ENCODE peak calls at places on chromosome 9, in ten cellular contexts. One of them, this sample, is unnamed.

GRCh38 chr9:127927457-127928231 is 2.9 kb downstream of the PIP5KL1 start:
- DNase-seq in NCI-H2029: peak; percentile 44
- DNase-seq in stimulated activated naive CD8-positive, alpha-beta T cell treated with anti-CD3 and anti-CD28 coated beads, Interleukin-15, Interleukin-2, amounts not matched to agents 100 U/mL and 50 U/mL, for 24 hours: peak; percentile 72
- DNase-seq in AG08396: no peak
- DNase-seq in spleen: no peak
- DNase-seq in kidney epithelial cell: no peak
- DNase-seq in EL: no peak
- DNase-seq in stimulated activated CD8-positive, alpha-beta memory T cell treated with anti-CD3 and anti-CD28 coated beads, Interleukin-2, amount 100 ng/mL, for 1 hour: peak; percentile 66
- DNase-seq in mucosa of gallbladder: peak; percentile 64
- DNase-seq in ACHN: no peak
- DNase-seq in this sample: no peak

GRCh38 chr9:105193560-105193959 is 50.9 kb upstream of the SLC44A1 start:
- DNase-seq in spleen: no peak
- DNase-seq in stimulated activated CD8-positive, alpha-beta memory T cell treated with anti-CD3 and anti-CD28 coated beads, Interleukin-2, amount 100 ng/mL, for 1 hour: no peak
- DNase-seq in NCI-H2029: no peak
- DNase-seq in AG08396: no peak
- DNase-seq in stimulated activated naive CD8-positive, alpha-beta T cell treated with anti-CD3 and anti-CD28 coated beads, Interleukin-15, Interleukin-2, amounts not matched to agents 100 U/mL and 50 U/mL, for 24 hours: no peak
- DNase-seq in EL: no peak
- DNase-seq in kidney epithelial cell: no peak
- DNase-seq in ACHN: no peak
- DNase-seq in mucosa of gallbladder: no peak
- DNase-seq in this sample: no peak

GRCh38 chr9:10614201-10614870 is 1.5 kb upstream of the PTPRD start:
- DNase-seq in NCI-H2029: no peak
- DNase-seq in mucosa of gallbladder: no peak
- DNase-seq in stimulated activated naive CD8-positive, alpha-beta T cell treated with anti-CD3 and anti-CD28 coated beads, Interleukin-15, Interleukin-2, amounts not matched to agents 100 U/mL and 50 U/mL, for 24 hours: no peak
- DNase-seq in kidney epithelial cell: no peak
- DNase-seq in EL: no peak
- DNase-seq in stimulated activated CD8-positive, alpha-beta memory T cell treated with anti-CD3 and anti-CD28 coated beads, Interleukin-2, amount 100 ng/mL, for 1 hour: no peak
- DNase-seq in AG08396: no peak
- DNase-seq in ACHN: no peak
- DNase-seq in spleen: no peak
- DNase-seq in this sample: no peak

GRCh38 chr9:132250324-132251262 is 88.7 kb downstream of the NTNG2 start:
- DNase-seq in spleen: no peak
- DNase-seq in stimulated activated naive CD8-positive, alpha-beta T cell treated with anti-CD3 and anti-CD28 coated beads, Interleukin-15, Interleukin-2, amounts not matched to agents 100 U/mL and 50 U/mL, for 24 hours: no peak
- DNase-seq in ACHN: no peak
- DNase-seq in NCI-H2029: no peak
- DNase-seq in kidney epithelial cell: no peak
- DNase-seq in stimulated activated CD8-positive, alpha-beta memory T cell treated with anti-CD3 and anti-CD28 coated beads, Interleukin-2, amount 100 ng/mL, for 1 hour: no peak
- DNase-seq in mucosa of gallbladder: no peak
- DNase-seq in AG08396: no peak
- DNase-seq in EL: no peak
- DNase-seq in this sample: no peak

GRCh38 chr9:12961276-12961809 is 186.5 kb downstream of the LURAP1L start:
- DNase-seq in stimulated activated naive CD8-positive, alpha-beta T cell treated with anti-CD3 and anti-CD28 coated beads, Interleukin-15, Interleukin-2, amounts not matched to agents 100 U/mL and 50 U/mL, for 24 hours: no peak
- DNase-seq in ACHN: no peak
- DNase-seq in kidney epithelial cell: no peak
- DNase-seq in NCI-H2029: no peak
- DNase-seq in spleen: no peak
- DNase-seq in AG08396: no peak
- DNase-seq in mucosa of gallbladder: no peak
- DNase-seq in EL: peak; percentile 4
- DNase-seq in stimulated activated CD8-positive, alpha-beta memory T cell treated with anti-CD3 and anti-CD28 coated beads, Interleukin-2, amount 100 ng/mL, for 1 hour: no peak
- DNase-seq in this sample: no peak

GRCh38 chr9:133440884-133441283 is 18.7 kb downstream of the ADAMTS13 start:
- DNase-seq in AG08396: no peak
- DNase-seq in stimulated activated naive CD8-positive, alpha-beta T cell treated with anti-CD3 and anti-CD28 coated beads, Interleukin-15, Interleukin-2, amounts not matched to agents 100 U/mL and 50 U/mL, for 24 hours: no peak
- DNase-seq in ACHN: no peak
- DNase-seq in spleen: peak; percentile 87
- DNase-seq in EL: no peak
- DNase-seq in NCI-H2029: no peak
- DNase-seq in kidney epithelial cell: no peak
- DNase-seq in mucosa of gallbladder: no peak
- DNase-seq in stimulated activated CD8-positive, alpha-beta memory T cell treated with anti-CD3 and anti-CD28 coated beads, Interleukin-2, amount 100 ng/mL, for 1 hour: no peak
- DNase-seq in this sample: no peak

GRCh38 chr9:130172858-130173461 is 756 bp downstream of the NCS1 start:
- DNase-seq in kidney epithelial cell: no peak
- DNase-seq in AG08396: peak; percentile 76
- DNase-seq in stimulated activated naive CD8-positive, alpha-beta T cell treated with anti-CD3 and anti-CD28 coated beads, Interleukin-15, Interleukin-2, amounts not matched to agents 100 U/mL and 50 U/mL, for 24 hours: peak; percentile 65
- DNase-seq in spleen: no peak
- DNase-seq in NCI-H2029: no peak
- DNase-seq in EL: peak; percentile 37
- DNase-seq in ACHN: peak; percentile 36
- DNase-seq in stimulated activated CD8-positive, alpha-beta memory T cell treated with anti-CD3 and anti-CD28 coated beads, Interleukin-2, amount 100 ng/mL, for 1 hour: peak; percentile 11
- DNase-seq in mucosa of gallbladder: no peak
- DNase-seq in this sample: peak; percentile 32

GRCh38 chr9:88722753-88723152 is 187.8 kb downstream of the NXNL2 start:
- DNase-seq in NCI-H2029: no peak
- DNase-seq in ACHN: peak; percentile 2
- DNase-seq in stimulated activated naive CD8-positive, alpha-beta T cell treated with anti-CD3 and anti-CD28 coated beads, Interleukin-15, Interleukin-2, amounts not matched to agents 100 U/mL and 50 U/mL, for 24 hours: no peak
- DNase-seq in mucosa of gallbladder: no peak
- DNase-seq in EL: peak; percentile 44
- DNase-seq in AG08396: no peak
- DNase-seq in kidney epithelial cell: no peak
- DNase-seq in stimulated activated CD8-positive, alpha-beta memory T cell treated with anti-CD3 and anti-CD28 coated beads, Interleukin-2, amount 100 ng/mL, for 1 hour: no peak
- DNase-seq in spleen: no peak
- DNase-seq in this sample: no peak

GRCh38 chr9:78663367-78663766 is 366.4 kb downstream of the PSAT1 start:
- DNase-seq in mucosa of gallbladder: no peak
- DNase-seq in stimulated activated naive CD8-positive, alpha-beta T cell treated with anti-CD3 and anti-CD28 coated beads, Interleukin-15, Interleukin-2, amounts not matched to agents 100 U/mL and 50 U/mL, for 24 hours: no peak
- DNase-seq in AG08396: no peak
- DNase-seq in kidney epithelial cell: no peak
- DNase-seq in EL: no peak
- DNase-seq in ACHN: no peak
- DNase-seq in NCI-H2029: no peak
- DNase-seq in spleen: no peak
- DNase-seq in stimulated activated CD8-positive, alpha-beta memory T cell treated with anti-CD3 and anti-CD28 coated beads, Interleukin-2, amount 100 ng/mL, for 1 hour: no peak
- DNase-seq in this sample: no peak

GRCh38 chr9:124774131-124774978 is 2.6 kb upstream of the OLFML2A start:
- DNase-seq in AG08396: peak; percentile 86
- DNase-seq in EL: peak; percentile 75
- DNase-seq in spleen: peak; percentile 93
- DNase-seq in kidney epithelial cell: no peak
- DNase-seq in NCI-H2029: peak; percentile 42
- DNase-seq in mucosa of gallbladder: peak; percentile 85
- DNase-seq in ACHN: peak; percentile 70
- DNase-seq in stimulated activated naive CD8-positive, alpha-beta T cell treated with anti-CD3 and anti-CD28 coated beads, Interleukin-15, Interleukin-2, amounts not matched to agents 100 U/mL and 50 U/mL, for 24 hours: peak; percentile 89
- DNase-seq in stimulated activated CD8-positive, alpha-beta memory T cell treated with anti-CD3 and anti-CD28 coated beads, Interleukin-2, amount 100 ng/mL, for 1 hour: peak; percentile 61
- DNase-seq in this sample: peak; percentile 63

GRCh38 chr9:69678843-69679538 is 6.8 kb upstream of the APBA1 start:
- DNase-seq in stimulated activated CD8-positive, alpha-beta memory T cell treated with anti-CD3 and anti-CD28 coated beads, Interleukin-2, amount 100 ng/mL, for 1 hour: no peak
- DNase-seq in AG08396: no peak
- DNase-seq in mucosa of gallbladder: no peak
- DNase-seq in kidney epithelial cell: no peak
- DNase-seq in EL: peak; percentile 17
- DNase-seq in stimulated activated naive CD8-positive, alpha-beta T cell treated with anti-CD3 and anti-CD28 coated beads, Interleukin-15, Interleukin-2, amounts not matched to agents 100 U/mL and 50 U/mL, for 24 hours: no peak
- DNase-seq in ACHN: no peak
- DNase-seq in NCI-H2029: no peak
- DNase-seq in spleen: no peak
- DNase-seq in this sample: no peak

GRCh38 chr9:121278535-121279169 is 10.7 kb downstream of the GSN start:
- DNase-seq in stimulated activated CD8-positive, alpha-beta memory T cell treated with anti-CD3 and anti-CD28 coated beads, Interleukin-2, amount 100 ng/mL, for 1 hour: no peak
- DNase-seq in spleen: no peak
- DNase-seq in EL: peak; percentile 99
- DNase-seq in mucosa of gallbladder: peak; percentile 80
- DNase-seq in ACHN: peak; percentile 71
- DNase-seq in AG08396: peak; percentile 79
- DNase-seq in kidney epithelial cell: peak; percentile 89
- DNase-seq in stimulated activated naive CD8-positive, alpha-beta T cell treated with anti-CD3 and anti-CD28 coated beads, Interleukin-15, Interleukin-2, amounts not matched to agents 100 U/mL and 50 U/mL, for 24 hours: peak; percentile 51
- DNase-seq in NCI-H2029: peak; percentile 64
- DNase-seq in this sample: peak; percentile 53

GRCh38 chr9:93307468-93308157 is 123.7 kb downstream of the WNK2 start:
- DNase-seq in stimulated activated CD8-positive, alpha-beta memory T cell treated with anti-CD3 and anti-CD28 coated beads, Interleukin-2, amount 100 ng/mL, for 1 hour: no peak
- DNase-seq in NCI-H2029: no peak
- DNase-seq in spleen: peak; percentile 54
- DNase-seq in AG08396: no peak
- DNase-seq in ACHN: no peak
- DNase-seq in mucosa of gallbladder: no peak
- DNase-seq in EL: no peak
- DNase-seq in kidney epithelial cell: no peak
- DNase-seq in stimulated activated naive CD8-positive, alpha-beta T cell treated with anti-CD3 and anti-CD28 coated beads, Interleukin-15, Interleukin-2, amounts not matched to agents 100 U/mL and 50 U/mL, for 24 hours: no peak
- DNase-seq in this sample: no peak

GRCh38 chr9:129435272-129435671 is 185.6 kb downstream of the C9orf50 start:
- DNase-seq in kidney epithelial cell: no peak
- DNase-seq in NCI-H2029: no peak
- DNase-seq in stimulated activated naive CD8-positive, alpha-beta T cell treated with anti-CD3 and anti-CD28 coated beads, Interleukin-15, Interleukin-2, amounts not matched to agents 100 U/mL and 50 U/mL, for 24 hours: no peak
- DNase-seq in EL: no peak
- DNase-seq in stimulated activated CD8-positive, alpha-beta memory T cell treated with anti-CD3 and anti-CD28 coated beads, Interleukin-2, amount 100 ng/mL, for 1 hour: no peak
- DNase-seq in spleen: no peak
- DNase-seq in ACHN: no peak
- DNase-seq in AG08396: no peak
- DNase-seq in mucosa of gallbladder: no peak
- DNase-seq in this sample: no peak

GRCh38 chr9:86614871-86615849 is 260.9 kb upstream of the TUT7 start:
- DNase-seq in NCI-H2029: no peak
- DNase-seq in AG08396: peak; percentile 40
- DNase-seq in EL: peak; percentile 58
- DNase-seq in spleen: no peak
- DNase-seq in kidney epithelial cell: no peak
- DNase-seq in stimulated activated naive CD8-positive, alpha-beta T cell treated with anti-CD3 and anti-CD28 coated beads, Interleukin-15, Interleukin-2, amounts not matched to agents 100 U/mL and 50 U/mL, for 24 hours: peak; percentile 4
- DNase-seq in mucosa of gallbladder: no peak
- DNase-seq in ACHN: peak; percentile 21
- DNase-seq in stimulated activated CD8-positive, alpha-beta memory T cell treated with anti-CD3 and anti-CD28 coated beads, Interleukin-2, amount 100 ng/mL, for 1 hour: no peak
- DNase-seq in this sample: no peak

GRCh38 chr9:124326378-124326777 is 68.6 kb downstream of the NEK6 start:
- DNase-seq in spleen: no peak
- DNase-seq in mucosa of gallbladder: no peak
- DNase-seq in stimulated activated naive CD8-positive, alpha-beta T cell treated with anti-CD3 and anti-CD28 coated beads, Interleukin-15, Interleukin-2, amounts not matched to agents 100 U/mL and 50 U/mL, for 24 hours: no peak
- DNase-seq in EL: no peak
- DNase-seq in kidney epithelial cell: no peak
- DNase-seq in ACHN: no peak
- DNase-seq in AG08396: no peak
- DNase-seq in stimulated activated CD8-positive, alpha-beta memory T cell treated with anti-CD3 and anti-CD28 coated beads, Interleukin-2, amount 100 ng/mL, for 1 hour: no peak
- DNase-seq in NCI-H2029: no peak
- DNase-seq in this sample: no peak

GRCh38 chr9:123876750-123877149 is 53.2 kb downstream of the DENND1A start:
- DNase-seq in spleen: no peak
- DNase-seq in stimulated activated naive CD8-positive, alpha-beta T cell treated with anti-CD3 and anti-CD28 coated beads, Interleukin-15, Interleukin-2, amounts not matched to agents 100 U/mL and 50 U/mL, for 24 hours: no peak
- DNase-seq in mucosa of gallbladder: no peak
- DNase-seq in kidney epithelial cell: no peak
- DNase-seq in AG08396: no peak
- DNase-seq in EL: no peak
- DNase-seq in NCI-H2029: no peak
- DNase-seq in stimulated activated CD8-positive, alpha-beta memory T cell treated with anti-CD3 and anti-CD28 coated beads, Interleukin-2, amount 100 ng/mL, for 1 hour: no peak
- DNase-seq in ACHN: no peak
- DNase-seq in this sample: no peak

GRCh38 chr9:26945591-26945990 is 1.5 kb downstream of the PLAA start:
- DNase-seq in AG08396: no peak
- DNase-seq in EL: no peak
- DNase-seq in stimulated activated naive CD8-positive, alpha-beta T cell treated with anti-CD3 and anti-CD28 coated beads, Interleukin-15, Interleukin-2, amounts not matched to agents 100 U/mL and 50 U/mL, for 24 hours: no peak
- DNase-seq in mucosa of gallbladder: no peak
- DNase-seq in spleen: no peak
- DNase-seq in stimulated activated CD8-positive, alpha-beta memory T cell treated with anti-CD3 and anti-CD28 coated beads, Interleukin-2, amount 100 ng/mL, for 1 hour: no peak
- DNase-seq in NCI-H2029: no peak
- DNase-seq in kidney epithelial cell: no peak
- DNase-seq in ACHN: no peak
- DNase-seq in this sample: no peak

GRCh38 chr9:16115994-16116393 is 563.2 kb downstream of the CCDC171 start:
- DNase-seq in ACHN: no peak
- DNase-seq in spleen: no peak
- DNase-seq in stimulated activated naive CD8-positive, alpha-beta T cell treated with anti-CD3 and anti-CD28 coated beads, Interleukin-15, Interleukin-2, amounts not matched to agents 100 U/mL and 50 U/mL, for 24 hours: no peak
- DNase-seq in stimulated activated CD8-positive, alpha-beta memory T cell treated with anti-CD3 and anti-CD28 coated beads, Interleukin-2, amount 100 ng/mL, for 1 hour: no peak
- DNase-seq in kidney epithelial cell: no peak
- DNase-seq in AG08396: no peak
- DNase-seq in NCI-H2029: no peak
- DNase-seq in EL: no peak
- DNase-seq in mucosa of gallbladder: no peak
- DNase-seq in this sample: no peak

GRCh38 chr9:27888661-27889295 is 315.5 kb upstream of the C9orf72 start:
- DNase-seq in stimulated activated naive CD8-positive, alpha-beta T cell treated with anti-CD3 and anti-CD28 coated beads, Interleukin-15, Interleukin-2, amounts not matched to agents 100 U/mL and 50 U/mL, for 24 hours: peak; percentile 68
- DNase-seq in stimulated activated CD8-positive, alpha-beta memory T cell treated with anti-CD3 and anti-CD28 coated beads, Interleukin-2, amount 100 ng/mL, for 1 hour: no peak
- DNase-seq in NCI-H2029: no peak
- DNase-seq in mucosa of gallbladder: no peak
- DNase-seq in spleen: peak; percentile 73
- DNase-seq in AG08396: no peak
- DNase-seq in kidney epithelial cell: no peak
- DNase-seq in EL: no peak
- DNase-seq in ACHN: peak; percentile 51
- DNase-seq in this sample: peak; percentile 15

GRCh38 chr9:133994359-133995011 is 2.4 kb upstream of the VAV2 start:
- DNase-seq in AG08396: peak; percentile 86
- DNase-seq in EL: peak; percentile 70
- DNase-seq in ACHN: peak; percentile 65
- DNase-seq in stimulated activated CD8-positive, alpha-beta memory T cell treated with anti-CD3 and anti-CD28 coated beads, Interleukin-2, amount 100 ng/mL, for 1 hour: peak; percentile 66
- DNase-seq in stimulated activated naive CD8-positive, alpha-beta T cell treated with anti-CD3 and anti-CD28 coated beads, Interleukin-15, Interleukin-2, amounts not matched to agents 100 U/mL and 50 U/mL, for 24 hours: peak; percentile 90
- DNase-seq in NCI-H2029: peak; percentile 37
- DNase-seq in mucosa of gallbladder: peak; percentile 72
- DNase-seq in spleen: peak; percentile 94
- DNase-seq in kidney epithelial cell: no peak
- DNase-seq in this sample: peak; percentile 55

GRCh38 chr9:19379697-19380046 is 364 bp downstream of the RPS6 start:
- DNase-seq in ACHN: peak; percentile 24
- DNase-seq in EL: no peak
- DNase-seq in kidney epithelial cell: no peak
- DNase-seq in stimulated activated naive CD8-positive, alpha-beta T cell treated with anti-CD3 and anti-CD28 coated beads, Interleukin-15, Interleukin-2, amounts not matched to agents 100 U/mL and 50 U/mL, for 24 hours: no peak
- DNase-seq in NCI-H2029: no peak
- DNase-seq in stimulated activated CD8-positive, alpha-beta memory T cell treated with anti-CD3 and anti-CD28 coated beads, Interleukin-2, amount 100 ng/mL, for 1 hour: peak; percentile 21
- DNase-seq in AG08396: peak; percentile 27
- DNase-seq in spleen: peak; percentile 91
- DNase-seq in mucosa of gallbladder: peak; percentile 20
- DNase-seq in this sample: no peak

GRCh38 chr9:34793428-34793827 is 83.5 kb upstream of the CCL21 start:
- DNase-seq in NCI-H2029: no peak
- DNase-seq in EL: no peak
- DNase-seq in stimulated activated naive CD8-positive, alpha-beta T cell treated with anti-CD3 and anti-CD28 coated beads, Interleukin-15, Interleukin-2, amounts not matched to agents 100 U/mL and 50 U/mL, for 24 hours: no peak
- DNase-seq in kidney epithelial cell: no peak
- DNase-seq in stimulated activated CD8-positive, alpha-beta memory T cell treated with anti-CD3 and anti-CD28 coated beads, Interleukin-2, amount 100 ng/mL, for 1 hour: no peak
- DNase-seq in mucosa of gallbladder: no peak
- DNase-seq in AG08396: no peak
- DNase-seq in spleen: no peak
- DNase-seq in ACHN: no peak
- DNase-seq in this sample: no peak

GRCh38 chr9:33447404-33448158 is at the start of gene AQP3:
- DNase-seq in NCI-H2029: peak; percentile 20
- DNase-seq in AG08396: peak; percentile 82
- DNase-seq in stimulated activated naive CD8-positive, alpha-beta T cell treated with anti-CD3 and anti-CD28 coated beads, Interleukin-15, Interleukin-2, amounts not matched to agents 100 U/mL and 50 U/mL, for 24 hours: peak; percentile 70
- DNase-seq in ACHN: peak; percentile 28
- DNase-seq in EL: peak; percentile 38
- DNase-seq in mucosa of gallbladder: peak; percentile 59
- DNase-seq in stimulated activated CD8-positive, alpha-beta memory T cell treated with anti-CD3 and anti-CD28 coated beads, Interleukin-2, amount 100 ng/mL, for 1 hour: peak; percentile 52
- DNase-seq in kidney epithelial cell: no peak
- DNase-seq in spleen: peak; percentile 93
- DNase-seq in this sample: no peak

GRCh38 chr9:131668439-131669233 is 71.2 kb downstream of the RAPGEF1 start:
- DNase-seq in spleen: peak; percentile 86
- DNase-seq in EL: peak; percentile 75
- DNase-seq in NCI-H2029: peak; percentile 52
- DNase-seq in AG08396: peak; percentile 64
- DNase-seq in kidney epithelial cell: no peak
- DNase-seq in stimulated activated naive CD8-positive, alpha-beta T cell treated with anti-CD3 and anti-CD28 coated beads, Interleukin-15, Interleukin-2, amounts not matched to agents 100 U/mL and 50 U/mL, for 24 hours: peak; percentile 75
- DNase-seq in mucosa of gallbladder: no peak
- DNase-seq in stimulated activated CD8-positive, alpha-beta memory T cell treated with anti-CD3 and anti-CD28 coated beads, Interleukin-2, amount 100 ng/mL, for 1 hour: peak; percentile 41
- DNase-seq in ACHN: no peak
- DNase-seq in this sample: peak; percentile 87

GRCh38 chr9:135520916-135521607 is at the start of gene LCN1:
- DNase-seq in AG08396: no peak
- DNase-seq in stimulated activated CD8-positive, alpha-beta memory T cell treated with anti-CD3 and anti-CD28 coated beads, Interleukin-2, amount 100 ng/mL, for 1 hour: no peak
- DNase-seq in ACHN: no peak
- DNase-seq in spleen: peak; percentile 47
- DNase-seq in NCI-H2029: no peak
- DNase-seq in kidney epithelial cell: no peak
- DNase-seq in EL: no peak
- DNase-seq in stimulated activated naive CD8-positive, alpha-beta T cell treated with anti-CD3 and anti-CD28 coated beads, Interleukin-15, Interleukin-2, amounts not matched to agents 100 U/mL and 50 U/mL, for 24 hours: no peak
- DNase-seq in mucosa of gallbladder: no peak
- DNase-seq in this sample: no peak

GRCh38 chr9:114779352-114779845 is 26.4 kb downstream of the TNFSF15 start:
- DNase-seq in ACHN: no peak
- DNase-seq in AG08396: no peak
- DNase-seq in stimulated activated CD8-positive, alpha-beta memory T cell treated with anti-CD3 and anti-CD28 coated beads, Interleukin-2, amount 100 ng/mL, for 1 hour: no peak
- DNase-seq in spleen: no peak
- DNase-seq in mucosa of gallbladder: peak; percentile 96
- DNase-seq in NCI-H2029: peak; percentile 85
- DNase-seq in stimulated activated naive CD8-positive, alpha-beta T cell treated with anti-CD3 and anti-CD28 coated beads, Interleukin-15, Interleukin-2, amounts not matched to agents 100 U/mL and 50 U/mL, for 24 hours: no peak
- DNase-seq in kidney epithelial cell: peak; percentile 92
- DNase-seq in EL: peak; percentile 8
- DNase-seq in this sample: peak; percentile 96

GRCh38 chr9:2291980-2292704 is 277.0 kb downstream of the SMARCA2 start:
- DNase-seq in ACHN: no peak
- DNase-seq in kidney epithelial cell: no peak
- DNase-seq in EL: peak; percentile 18
- DNase-seq in stimulated activated naive CD8-positive, alpha-beta T cell treated with anti-CD3 and anti-CD28 coated beads, Interleukin-15, Interleukin-2, amounts not matched to agents 100 U/mL and 50 U/mL, for 24 hours: no peak
- DNase-seq in NCI-H2029: peak; percentile 83
- DNase-seq in stimulated activated CD8-positive, alpha-beta memory T cell treated with anti-CD3 and anti-CD28 coated beads, Interleukin-2, amount 100 ng/mL, for 1 hour: no peak
- DNase-seq in AG08396: peak; percentile 17
- DNase-seq in mucosa of gallbladder: no peak
- DNase-seq in spleen: no peak
- DNase-seq in this sample: no peak

This sample was measured in RCC 7860.